ENCODE peak calls at places on chromosomes 2 and 18, in five cellular contexts. O is IMR-90, I is mucosa of descending colon, C is Peyer's patch, G is fibroblast of lung. V is an unnamed sample.
A peak's percentile ranks its signal among the peaks of the same experiment; 100 is the strongest.

GRCh38 chr2:170454471-170455372 is 260.4 kb upstream of the SP5 start:
- DNase-seq in G (no peak), I (no peak), O (no peak), C (no peak), V (no peak)

GRCh38 chr2:173982918-173983317 is 17.7 kb upstream of the SP3 start:
- DNase-seq in I (no peak), G (peak; percentile 69), C (no peak), O (peak; percentile 56), V (peak; percentile 83)

GRCh38 chr2:165833156-165833555 is 39.1 kb upstream of the GALNT3 start:
- DNase-seq in I (no peak), O (peak; percentile 78), C (no peak), G (peak; percentile 48), V (peak; percentile 58)

GRCh38 chr18:29651121-29651675 is 1391.3 kb downstream of the DSC3 start:
- DNase-seq in G (no peak), I (no peak), O (peak; percentile 53), C (no peak), V (peak; percentile 33)

GRCh38 chr2:102094917-102095316 is 47.6 kb upstream of the IL1R1 start:
- DNase-seq in I (no peak), O (peak; percentile 98), C (no peak), G (peak; percentile 99), V (peak; percentile 98)

GRCh38 chr2:188291142-188291616 is 495 bp upstream of the GULP1 start:
- DNase-seq in C (peak; percentile 53), I (no peak), O (peak; percentile 41), G (peak; percentile 51), V (peak; percentile 23)

GRCh38 chr2:42954227-42954962 is 162.0 kb upstream of the HAAO start:
- DNase-seq in G (peak; percentile 59), C (no peak), O (peak; percentile 65), I (peak; percentile 37), V (peak; percentile 71)

GRCh38 chr2:75619992-75620740 is 26.4 kb upstream of the MRPL19 start:
- DNase-seq in C (no peak), G (no peak), O (no peak), I (no peak), V (no peak)

GRCh38 chr2:106868199-106868598 is 17.8 kb downstream of the ST6GAL2 start:
- DNase-seq in G (no peak), C (no peak), O (no peak), I (no peak), V (no peak)

GRCh38 chr2:70686577-70687460 is 81.2 kb downstream of the ADD2 start:
- DNase-seq in O (peak; percentile 46), C (no peak), G (peak; percentile 34), I (no peak), V (peak; percentile 72)

GRCh38 chr2:150224321-150224720 is 263.1 kb downstream of the RND3 start:
- DNase-seq in G (no peak), I (no peak), C (no peak), O (no peak), V (no peak)

GRCh38 chr2:9212661-9213411 is 6.2 kb downstream of the ASAP2 start:
- DNase-seq in I (peak; percentile 66), G (no peak), O (no peak), C (peak; percentile 66), V (no peak)

GRCh38 chr2:121210691-121211090 is 74.3 kb downstream of the TFCP2L1 start:
- DNase-seq in C (peak; percentile 72), I (peak; percentile 85), G (no peak), O (no peak), V (no peak)

GRCh38 chr2:223503746-223504145 is 98.4 kb downstream of the SCG2 start:
- DNase-seq in I (no peak), G (no peak), O (no peak), C (no peak), V (no peak)

GRCh38 chr2:72669121-72669520 is 156.7 kb downstream of the EXOC6B start:
- DNase-seq in G (peak; percentile 87), C (no peak), I (no peak), O (peak; percentile 77), V (peak; percentile 82)

GRCh38 chr2:217338306-217338916 is 478.5 kb upstream of the TNP1 start:
- DNase-seq in G (peak; percentile 80), C (no peak), O (peak; percentile 96), I (no peak), V (peak; percentile 91)

GRCh38 chr2:174334781-174335604 is at the start of gene SP9:
- DNase-seq in I (peak; percentile 60), C (peak; percentile 59), O (peak; percentile 46), G (peak; percentile 50), V (peak; percentile 46)

GRCh38 chr2:149877064-149877463 is 289.5 kb upstream of the MMADHC start:
- DNase-seq in O (no peak), G (no peak), I (no peak), C (no peak), V (no peak)

GRCh38 chr18:9825571-9826073 is 60.2 kb upstream of the TXNDC2 start:
- DNase-seq in G (peak; percentile 97), C (no peak), O (peak; percentile 96), I (no peak), V (peak; percentile 97)

GRCh38 chr2:128799736-128800135 is 481.1 kb upstream of the HS6ST1 start:
- DNase-seq in G (no peak), C (no peak), I (no peak), O (no peak), V (no peak)

GRCh38 chr2:163775304-163775703 is 39.5 kb upstream of the FIGN start:
- DNase-seq in O (no peak), C (no peak), G (no peak), I (no peak), V (peak; percentile 36)

GRCh38 chr2:233764264-233764663 is 4.2 kb downstream of the UGT1A1 start:
- DNase-seq in I (no peak), C (peak; percentile 66), G (peak; percentile 18), O (peak; percentile 85), V (peak; percentile 68)

GRCh38 chr2:233100192-233100998 is 40.3 kb downstream of the INPP5D start:
- DNase-seq in G (no peak), O (no peak), I (no peak), C (peak; percentile 29), V (no peak)

GRCh38 chr2:21291281-21291825 is 167.6 kb downstream of the TDRD15 start:
- DNase-seq in G (no peak), O (peak; percentile 7), I (no peak), C (no peak), V (no peak)

GRCh38 chr2:17223171-17223570 is 295.1 kb downstream of the RAD51AP2 start:
- DNase-seq in G (peak; percentile 25), I (no peak), O (no peak), C (no peak), V (no peak)

GRCh38 chr2:231292472-231293134 is 94.2 kb downstream of the ARMC9 start:
- DNase-seq in C (no peak), G (no peak), O (no peak), I (peak; percentile 41), V (no peak)

GRCh38 chr2:54206596-54206995 is 49.4 kb downstream of the TSPYL6 start:
- DNase-seq in G (peak; percentile 66), C (no peak), I (no peak), O (peak; percentile 46), V (peak; percentile 63)

GRCh38 chr2:233643128-233643527 is 6.9 kb downstream of the UGT1A10 start:
- DNase-seq in I (peak; percentile 52), G (no peak), C (peak; percentile 51), O (no peak), V (peak; percentile 8)

GRCh38 chr18:75654928-75655745 is 227.6 kb upstream of the SMIM21 start:
- DNase-seq in C (no peak), O (no peak), I (no peak), G (peak; percentile 3), V (peak; percentile 2)

GRCh38 chr2:218501665-218502064 is 66.5 kb downstream of the USP37 start:
- DNase-seq in G (peak; percentile 59), I (no peak), O (peak; percentile 65), C (no peak), V (peak; percentile 34)

GRCh38 chr18:65761636-65762310 is 11.0 kb downstream of the CDH7 start:
- DNase-seq in I (no peak), C (no peak), G (no peak), O (no peak), V (no peak)

GRCh38 chr18:57447154-57447621 is 12.0 kb downstream of the ONECUT2 start:
- DNase-seq in O (peak; percentile 18), C (no peak), I (no peak), G (peak; percentile 24), V (peak; percentile 26)

GRCh38 chr2:168185583-168186274 is 61.7 kb downstream of the STK39 start:
- DNase-seq in I (no peak), C (no peak), G (no peak), O (no peak), V (no peak)

GRCh38 chr18:34659579-34660517 is 50.2 kb upstream of the DTNA start:
- DNase-seq in C (peak; percentile 57), O (peak; percentile 97), I (peak; percentile 62), G (peak; percentile 98), V (peak; percentile 96)

GRCh38 chr2:181130686-181131085 is 150.3 kb downstream of the UBE2E3 start:
- DNase-seq in G (peak; percentile 52), C (no peak), O (no peak), I (no peak), V (peak; percentile 69)

DNA sequence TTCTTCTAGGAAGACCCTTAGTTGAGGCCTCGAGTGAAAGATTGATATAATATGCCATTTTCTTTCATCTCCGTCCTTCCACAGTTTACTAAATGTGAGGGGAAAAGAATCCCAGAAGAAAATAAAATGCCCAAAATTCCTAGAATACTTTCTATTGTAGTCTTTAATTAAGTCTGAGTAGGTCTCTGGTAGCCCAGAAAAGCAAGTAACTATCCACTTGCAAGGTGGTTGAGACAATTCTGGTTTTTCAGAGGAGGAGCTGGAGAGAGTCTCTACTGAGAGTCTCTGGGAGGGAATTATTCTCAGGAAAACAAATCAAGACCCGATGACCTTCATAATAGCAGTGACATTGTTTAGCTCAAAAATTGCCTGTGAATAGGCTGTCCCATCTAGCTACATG is 63.9 kb upstream of the TTC39C start:
- DNase-seq in I (no peak), C (no peak), G (no peak), O (no peak), V (no peak)
- H3K4me3 ChIP-seq in I (no peak overlapping the region), C (no peak overlapping the region), G (no peak overlapping the region), O (no peak overlapping the region), V (no peak overlapping the region)

DNA sequence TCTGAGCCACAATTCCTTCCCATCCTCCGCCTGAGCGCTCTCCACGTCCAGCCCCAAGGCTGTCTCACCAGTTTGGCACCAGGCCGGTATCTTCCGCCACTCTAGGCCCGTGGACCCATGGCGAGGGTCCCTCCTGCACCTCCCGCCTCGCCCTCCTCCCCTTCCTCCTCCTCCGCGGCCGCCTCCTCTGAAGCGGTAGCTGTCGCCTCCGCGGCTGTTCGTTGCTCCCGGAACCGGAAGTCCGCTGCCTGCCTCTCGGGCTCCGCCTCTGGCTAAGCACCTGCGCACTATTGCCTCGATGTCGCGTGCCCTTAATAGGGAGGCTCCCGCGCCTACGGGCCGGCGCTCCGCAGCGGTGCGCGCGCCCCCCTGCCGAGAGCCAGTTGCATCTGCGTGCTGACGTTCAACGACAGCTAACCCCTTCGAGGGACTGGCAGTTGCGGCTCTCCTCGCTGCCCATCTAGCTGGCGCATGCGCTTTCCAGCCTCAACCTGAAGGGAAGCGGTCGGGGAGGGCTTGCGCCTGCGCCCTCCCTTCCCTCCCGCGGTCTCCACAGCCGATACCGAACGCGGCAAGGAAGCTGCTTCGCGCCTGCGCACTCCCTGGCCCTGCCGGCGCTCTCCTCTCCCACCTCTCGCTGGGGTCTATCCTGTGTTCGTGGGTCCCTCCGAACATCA is at the start of gene MBD1:
- DNase-seq in O (peak; percentile 99), G (peak; percentile 99), I (peak; percentile 97), C (peak; percentile 97), V (peak; percentile 98)
- TF ChIP-seq CTCF in O (peak; percentile 20), G (no peak), I (no peak), C (peak; percentile 59), V (no peak)

GRCh38 chr2:196344397-196344796 is 173.0 kb upstream of the STK17B start:
- DNase-seq in I (no peak), C (no peak), O (no peak), G (no peak), V (no peak)
- H3K4me3 ChIP-seq in I (no peak overlapping the region), C (no peak overlapping the region), O (no peak overlapping the region), G (no peak overlapping the region), V (no peak overlapping the region)

GRCh38 chr2:84858123-84858522 is 22.8 kb downstream of the TRABD2A start:
- DNase-seq in O (no peak), G (no peak), I (no peak), C (no peak), V (no peak)
- TF ChIP-seq CTCF in O (peak; percentile 38), G (peak; percentile 19), I (no peak), C (no peak), V (peak; percentile 12)